ENCODE peak calls at places on chromosome 12, in nine cellular contexts. Q, H, E, F, C, Y, O, U and S are unnamed samples.

GRCh38 chr12:91986084-91986483 is 159.6 kb downstream of the BTG1 start:
- DNase-seq in Q (no peak), H (no peak), E (no peak), F (no peak), C (peak; percentile 26), Y (no peak), O (peak; percentile 15), U (no peak), S (no peak)

GRCh38 chr12:53074290-53074998 is 4.7 kb downstream of the SPRYD3 start:
- DNase-seq in Q (no peak), H (no peak), E (no peak), F (no peak), C (no peak), Y (no peak), O (no peak), U (no peak), S (no peak)

GRCh38 chr12:31482816-31483215 is 108.1 kb downstream of the DENND5B start:
- DNase-seq in Q (no peak), H (no peak), E (no peak), F (no peak), C (peak; percentile 2), Y (no peak), O (no peak), U (no peak), S (no peak)

GRCh38 chr12:93158065-93158843 is 219.5 kb upstream of the NUDT4 start:
- DNase-seq in Q (no peak), H (no peak), E (no peak), F (no peak), C (no peak), Y (no peak), O (no peak), U (no peak), S (no peak)

GRCh38 chr12:12159988-12160387 is 89.2 kb downstream of the BCL2L14 start:
- DNase-seq in Q (no peak), H (no peak), E (no peak), F (no peak), C (peak; percentile 43), Y (no peak), O (no peak), U (no peak), S (no peak)

GRCh38 chr12:120474092-120474960 is 4.8 kb upstream of the SRSF9 start:
- DNase-seq in Q (no peak), H (no peak), E (peak; percentile 38), F (no peak), C (peak; percentile 80), Y (no peak), O (no peak), U (no peak), S (peak; percentile 26)

GRCh38 chr12:63845726-63846125 is 1.2 kb downstream of the SRGAP1 start:
- DNase-seq in Q (no peak), H (no peak), E (peak; percentile 52), F (no peak), C (peak; percentile 52), Y (no peak), O (no peak), U (peak; percentile 29), S (no peak)

GRCh38 chr12:119179335-119180021 is 747 bp downstream of the HSPB8 start:
- DNase-seq in Q (no peak), H (no peak), E (no peak), F (no peak), C (peak; percentile 58), Y (peak; percentile 38), O (no peak), U (no peak), S (no peak)

GRCh38 chr12:6382371-6382770 is 1.6 kb upstream of the LTBR start:
- DNase-seq in Q (no peak), H (no peak), E (no peak), F (no peak), C (no peak), Y (no peak), O (no peak), U (no peak), S (no peak)

GRCh38 chr12:50024804-50025186 is 499 bp downstream of the RACGAP1 start:
- DNase-seq in Q (no peak), H (no peak), E (no peak), F (no peak), C (no peak), Y (no peak), O (no peak), U (peak; percentile 24), S (no peak)

GRCh38 chr12:132492522-132492921 is 2.6 kb downstream of the FBRSL1 start:
- DNase-seq in Q (no peak), H (no peak), E (no peak), F (no peak), C (no peak), Y (no peak), O (no peak), U (no peak), S (no peak)

GRCh38 chr12:94039199-94039840 is 109.1 kb upstream of the PLXNC1 start:
- DNase-seq in Q (no peak), H (no peak), E (no peak), F (no peak), C (no peak), Y (no peak), O (no peak), U (no peak), S (no peak)

GRCh38 chr12:123767613-123768012 is 5.5 kb downstream of the DNAH10 start:
- DNase-seq in Q (no peak), H (no peak), E (no peak), F (no peak), C (no peak), Y (no peak), O (no peak), U (no peak), S (no peak)

GRCh38 chr12:40946612-40947194 is 241.4 kb upstream of the PDZRN4 start:
- DNase-seq in Q (no peak), H (no peak), E (no peak), F (no peak), C (peak; percentile 24), Y (no peak), O (peak; percentile 5), U (peak; percentile 30), S (no peak)

GRCh38 chr12:79674629-79675028 is 16.1 kb downstream of the PAWR start:
- DNase-seq in Q (no peak), H (no peak), E (no peak), F (no peak), C (no peak), Y (no peak), O (no peak), U (no peak), S (no peak)

GRCh38 chr12:6038160-6038559 is 86.3 kb downstream of the VWF start:
- DNase-seq in Q (no peak), H (peak; percentile 14), E (peak; percentile 74), F (no peak), C (peak; percentile 56), Y (no peak), O (peak; percentile 69), U (peak; percentile 31), S (no peak)

GRCh38 chr12:15706010-15706676 is 83.0 kb downstream of the EPS8 start:
- DNase-seq in Q (peak; percentile 39), H (no peak), E (peak; percentile 94), F (no peak), C (no peak), Y (no peak), O (no peak), U (no peak), S (no peak)

GRCh38 chr12:84508943-84509342 is 403.7 kb downstream of the SLC6A15 start:
- DNase-seq in Q (no peak), H (no peak), E (no peak), F (no peak), C (peak; percentile 34), Y (peak; percentile 35), O (no peak), U (no peak), S (no peak)

GRCh38 chr12:112380663-112381420 is 1.4 kb downstream of the HECTD4 start:
- DNase-seq in Q (no peak), H (no peak), E (peak; percentile 30), F (peak; percentile 48), C (no peak), Y (no peak), O (no peak), U (peak; percentile 20), S (no peak)